ENCODE peak calls at places on chromosomes 13 and 19, in seven cellular contexts. Q, Y, B, P, S, O and I are unnamed samples.

GRCh38 chr19:49515767-49516166 is 3.3 kb downstream of the FCGRT start:
- DNase-seq in P (no peak), B (no peak), S (no peak), Q (peak), O (no peak), Y (no peak), I (no peak)

GRCh38 chr13:111629016-111629415 is 308.6 kb downstream of the TEX29 start:
- DNase-seq in Q (no peak), Y (no peak), O (no peak), P (no peak), S (no peak), B (no peak), I (no peak)

GRCh38 chr19:14786421-14786851 is 8.1 kb upstream of the ADGRE2 start:
- DNase-seq in O (no peak), P (no peak), B (no peak), Q (no peak), Y (peak), S (no peak), I (peak)

GRCh38 chr13:89694471-89694870 is 1653.0 kb upstream of the MIR17HG start:
- DNase-seq in Q (no peak), B (no peak), S (no peak), O (no peak), Y (no peak), P (no peak), I (no peak)

GRCh38 chr19:38714354-38714778 is 29.9 kb downstream of the CAPN12 start:
- DNase-seq in P (peak), Q (no peak), S (no peak), Y (no peak), B (no peak), O (no peak), I (no peak)

GRCh38 chr19:46133101-46133627 is 8.7 kb upstream of the IGFL3 start:
- DNase-seq in S (peak), Q (no peak), O (peak), P (peak), B (no peak), Y (peak), I (no peak)

GRCh38 chr13:20127263-20127562 is 33.6 kb downstream of the GJA3 start:
- DNase-seq in O (no peak), B (no peak), S (no peak), Y (no peak), P (no peak), Q (no peak), I (no peak)

GRCh38 chr13:48749699-48750473 is 96.2 kb downstream of the CYSLTR2 start:
- DNase-seq in Q (peak), S (peak), P (peak), O (no peak), Y (peak), B (peak), I (peak)

GRCh38 chr19:34368338-34368737 is 3.3 kb downstream of the GPI start:
- DNase-seq in O (no peak), S (no peak), Y (no peak), Q (no peak), P (no peak), B (no peak), I (no peak)

GRCh38 chr13:105918842-105919741 is 616.4 kb downstream of the EFNB2 start:
- DNase-seq in O (no peak), Q (peak), P (peak), Y (peak), B (no peak), S (no peak), I (peak)

GRCh38 chr19:55175117-55175867 is 4.8 kb downstream of the SYT5 start:
- DNase-seq in Q (no peak), P (no peak), S (no peak), Y (no peak), B (no peak), O (no peak), I (no peak)

GRCh38 chr13:20969182-20969581 is 66.6 kb upstream of the XPO4 start:
- DNase-seq in O (no peak), B (no peak), Y (no peak), S (no peak), Q (no peak), P (no peak), I (no peak)

GRCh38 chr13:32001392-32001768 is 30.2 kb upstream of the FRY start:
- DNase-seq in Y (no peak), S (no peak), P (peak), O (no peak), Q (no peak), B (no peak), I (no peak)

GRCh38 chr13:53201454-53202225 is 173.0 kb downstream of the OLFM4 start:
- DNase-seq in B (peak), S (no peak), Y (peak), O (no peak), Q (peak), P (no peak), I (peak)

GRCh38 chr19:566403-566802 is 6.0 kb upstream of the BSG start:
- DNase-seq in P (no peak), Q (peak), Y (no peak), S (no peak), O (peak), B (no peak), I (no peak)

GRCh38 chr19:18894254-18895037 is 1.5 kb downstream of the CERS1 start:
- DNase-seq in Q (no peak), O (no peak), Y (peak), B (peak), P (no peak), S (no peak), I (peak)

GRCh38 chr13:51795419-51795818 is 8.5 kb downstream of the DHRS12 start:
- DNase-seq in Y (no peak), O (no peak), S (no peak), P (no peak), B (no peak), Q (no peak), I (no peak)

GRCh38 chr13:74246398-74246975 is 112.3 kb upstream of the KLF12 start:
- DNase-seq in Q (no peak), O (no peak), P (no peak), Y (no peak), B (no peak), S (no peak), I (no peak)

GRCh38 chr13:31431722-31432137 is 232.0 kb downstream of the B3GLCT start:
- DNase-seq in S (no peak), B (peak), Y (peak), O (no peak), P (peak), Q (peak), I (peak)

GRCh38 chr19:294341-294818 is 3.2 kb upstream of the PLPP2 start:
- DNase-seq in P (no peak), S (no peak), Y (no peak), Q (no peak), B (no peak), O (no peak), I (no peak)

GRCh38 chr19:33622809-33623511 is 1.2 kb downstream of the CHST8 start:
- DNase-seq in B (no peak), S (no peak), O (no peak), Q (no peak), P (no peak), Y (no peak), I (peak)

GRCh38 chr13:35378939-35379338 is 97.5 kb downstream of the MAB21L1 start:
- DNase-seq in Q (no peak), P (no peak), Y (no peak), S (no peak), B (no peak), O (no peak), I (no peak)

GRCh38 chr13:52701728-52702480 is 37.7 kb downstream of the CNMD start:
- DNase-seq in Y (no peak), S (no peak), P (no peak), Q (no peak), B (no peak), O (no peak), I (no peak)

GRCh38 chr19:35549174-35549788 is 3.9 kb downstream of the TMEM147 start:
- DNase-seq in O (no peak), Q (peak), P (peak), S (no peak), Y (peak), B (no peak), I (peak)

GRCh38 chr19:44202470-44202869 is 9.9 kb upstream of the ZNF227 start:
- DNase-seq in P (no peak), Q (no peak), O (no peak), B (no peak), Y (no peak), S (no peak), I (no peak)

GRCh38 chr19:5828661-5829566 is 10.6 kb downstream of the FUT6 start:
- DNase-seq in B (no peak), Y (no peak), S (no peak), P (peak), Q (peak), O (no peak), I (peak)

GRCh38 chr13:76861859-76862258 is 24.3 kb downstream of the KCTD12 start:
- DNase-seq in Q (no peak), S (no peak), B (no peak), P (no peak), O (no peak), Y (no peak), I (no peak)

GRCh38 chr19:31058676-31059075 is 290.6 kb downstream of the TSHZ3 start:
- DNase-seq in P (no peak), Q (no peak), S (no peak), B (no peak), O (no peak), Y (no peak), I (no peak)

GRCh38 chr13:27309967-27310598 is 39.5 kb downstream of the RASL11A start:
- DNase-seq in O (no peak), P (no peak), B (no peak), S (no peak), Y (no peak), Q (no peak), I (no peak)

DNA sequence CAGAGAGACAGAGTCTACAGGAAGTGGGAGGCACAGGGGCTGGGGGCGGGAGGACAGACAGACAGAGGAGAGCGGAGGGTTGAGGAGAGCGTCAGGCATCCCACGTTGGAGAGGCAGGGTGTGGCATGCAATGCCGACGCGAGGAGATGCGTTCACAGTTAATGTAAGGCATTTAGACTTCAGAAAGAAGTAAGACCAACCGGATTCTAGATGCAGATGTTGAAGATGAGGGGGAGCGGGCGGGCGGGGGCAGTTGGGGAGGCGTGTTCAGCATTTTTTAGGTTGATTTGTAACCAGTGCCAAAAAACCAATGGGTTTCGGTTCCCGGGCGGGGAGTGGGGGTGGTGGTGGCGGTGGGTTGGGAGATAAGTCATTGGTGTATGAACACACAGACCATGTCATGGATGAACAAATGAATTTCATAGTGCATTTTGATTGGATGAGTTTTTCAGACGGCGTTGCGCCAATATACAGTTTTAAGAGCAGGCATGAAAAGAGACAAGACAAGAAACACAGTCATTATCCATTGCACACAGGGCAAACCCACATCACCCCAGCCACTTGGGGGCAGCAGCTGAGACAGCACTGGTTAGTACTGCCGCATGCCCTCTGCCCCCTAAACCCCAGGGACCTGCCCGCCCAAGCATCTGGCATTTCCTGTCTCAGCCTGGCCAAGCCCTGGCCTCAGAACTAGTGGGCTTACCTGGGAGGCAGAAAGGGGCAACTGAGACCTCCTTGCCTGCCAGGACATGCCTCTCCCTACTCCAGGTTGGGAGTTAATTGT is 91.3 kb downstream of the IER2 start:
- DNase-seq in O (no peak), Y (no peak), Q (no peak), B (no peak), P (no peak), S (no peak), I (no peak)
- TF ChIP-seq CTCF in O (no peak), Y (no peak), Q (no peak), B (no peak), P (no peak), S (no peak), I (no peak)

GRCh38 chr19:7497292-7497691 is 8.5 kb upstream of the PEX11G start:
- DNase-seq in Y (no peak), P (no peak), O (no peak), Q (no peak), B (no peak), S (no peak), I (peak)
- TF ChIP-seq CTCF in Y (peak), P (no peak), O (no peak), Q (peak), B (no peak), S (no peak), I (peak)

DNA sequence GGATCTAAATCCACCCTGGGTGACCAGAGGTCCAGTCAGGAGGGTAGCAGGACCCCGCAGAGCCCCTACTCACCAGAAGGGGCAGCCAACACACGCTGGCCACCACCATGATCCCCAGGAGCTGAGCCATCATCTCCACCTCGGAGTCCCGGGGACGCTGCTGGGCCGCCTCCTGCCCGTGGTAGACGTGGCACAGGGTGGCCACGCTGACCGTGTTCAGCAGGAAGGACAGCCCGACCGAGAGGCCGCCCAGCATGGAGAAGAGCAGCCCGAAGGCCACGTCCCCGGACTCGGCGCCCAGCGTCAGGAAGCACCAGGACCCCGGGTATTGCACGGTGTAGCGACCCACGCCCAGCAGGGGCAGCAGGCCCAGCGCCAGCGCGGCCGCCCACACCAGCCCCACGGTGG is 6.9 kb downstream of the TBXA2R start:
- DNase-seq in O (no peak), P (no peak), S (no peak), Y (no peak), Q (no peak), B (no peak), I (no peak)
- TF ChIP-seq CTCF in O (no peak), P (no peak), S (no peak), Y (no peak), Q (no peak), B (no peak), I (no peak)

GRCh38 chr19:40797963-40798222 is 1.1 kb upstream of the EGLN2 start:
- DNase-seq in S (no peak), P (no peak), Y (no peak), Q (no peak), O (no peak), B (no peak), I (no peak)

GRCh38 chr19:40797166-40797962 is 1.6 kb upstream of the EGLN2 start:
- DNase-seq in B (no peak), Q (no peak), P (no peak), Y (no peak), S (no peak), O (no peak), I (no peak)

GRCh38 chr19:40798997-40799557 is at the start of gene EGLN2:
- DNase-seq in S (no peak), P (no peak), Y (no peak), Q (no peak), B (no peak), O (no peak), I (no peak)

GRCh38 chr19:40799558-40800338 is 757 bp downstream of the EGLN2 start:
- DNase-seq in Y (peak), P (peak), S (no peak), O (no peak), B (no peak), Q (no peak), I (no peak)

DNA sequence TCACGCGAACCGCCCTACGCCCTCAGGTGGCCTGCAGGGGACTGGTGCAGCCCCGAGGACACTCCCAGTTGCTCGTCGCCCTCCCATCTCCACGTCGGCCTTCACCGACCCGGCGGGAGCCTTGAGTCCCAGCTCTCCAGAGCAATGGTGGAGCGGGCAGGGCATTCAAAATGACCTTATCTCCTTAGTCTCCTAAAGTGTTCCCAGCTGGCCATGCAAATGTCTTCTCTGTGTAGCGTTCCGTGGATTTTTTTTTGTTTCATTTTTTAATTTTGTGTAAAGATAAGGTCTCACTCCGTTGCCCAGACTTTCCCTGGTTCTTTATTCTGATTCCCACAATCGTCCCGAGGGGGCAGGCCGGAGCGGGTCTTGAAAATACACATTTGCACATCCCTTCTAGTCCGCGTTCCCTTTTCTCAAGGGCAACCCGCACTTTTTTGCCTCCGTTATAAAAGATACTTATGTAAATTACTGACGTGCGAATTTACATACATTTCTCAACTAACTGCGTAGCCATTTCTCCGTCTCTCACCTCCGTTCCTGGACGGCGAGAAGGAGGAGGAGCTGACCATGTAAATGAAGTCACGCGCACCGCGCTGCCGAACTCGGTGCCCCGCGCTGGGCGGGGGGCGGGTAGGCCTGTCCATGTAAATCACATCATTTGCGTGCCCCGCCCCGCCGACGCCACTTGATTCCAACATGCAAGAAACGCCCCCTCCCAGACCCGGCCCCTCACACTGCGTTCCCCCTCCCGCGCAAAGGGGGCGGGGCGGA is 581 bp upstream of the EGLN2 start:
- DNase-seq in Y (peak), Q (peak), O (peak), S (peak), P (peak), B (peak), I (peak)
- TF ChIP-seq CTCF in Y (peak), Q (no peak), O (peak), S (peak), P (no peak), B (peak), I (peak)